ENCODE peak calls at places on chromosome 22, in six cellular contexts. C, E, W, D, H and P are unnamed samples.

GRCh38 chr22:32106930-32107329 is 52.2 kb downstream of the C22orf42 start:
- DNase-seq in E (no peak), W (peak), C (no peak), H (no peak), D (no peak), P (peak)

GRCh38 chr22:26357281-26357680 is 71.8 kb upstream of the ASPHD2 start:
- DNase-seq in C (no peak), W (no peak), H (no peak), E (no peak), D (no peak), P (no peak)

GRCh38 chr22:20013382-20013871 is 3.2 kb downstream of the ARVCF start:
- DNase-seq in E (no peak), D (peak), H (no peak), W (peak), C (no peak), P (peak)

GRCh38 chr22:46136539-46137217 is 13.6 kb upstream of the PPARA start:
- DNase-seq in W (no peak), D (peak), H (no peak), E (no peak), C (no peak), P (no peak)

GRCh38 chr22:43126506-43127165 is 16.1 kb downstream of the BIK start:
- DNase-seq in C (no peak), W (peak), E (no peak), D (peak), H (no peak), P (peak)

GRCh38 chr22:49833340-49834007 is 5.8 kb upstream of the BRD1 start:
- DNase-seq in E (no peak), C (no peak), W (peak), D (no peak), H (no peak), P (peak)

GRCh38 chr22:42473484-42474193 is 41.4 kb upstream of the NFAM1 start:
- DNase-seq in W (peak), C (no peak), D (no peak), H (no peak), E (peak), P (peak)

GRCh38 chr22:26393929-26394328 is 35.1 kb upstream of the ASPHD2 start:
- DNase-seq in E (no peak), D (no peak), C (no peak), W (no peak), H (no peak), P (no peak)

GRCh38 chr22:23925020-23925606 is 30.9 kb downstream of the MIF start:
- DNase-seq in D (no peak), E (no peak), W (no peak), H (no peak), C (no peak), P (no peak)

GRCh38 chr22:46379301-46379930 is 43.9 kb downstream of the TRMU start:
- DNase-seq in H (no peak), W (no peak), E (no peak), D (no peak), C (no peak), P (no peak)

GRCh38 chr22:43004362-43005035 is 10.4 kb downstream of the PACSIN2 start:
- DNase-seq in H (no peak), C (no peak), E (no peak), W (no peak), D (peak), P (no peak)

GRCh38 chr22:19597399-19597735 is 73.2 kb upstream of the CLDN5 start:
- DNase-seq in H (no peak), D (no peak), E (no peak), W (no peak), C (no peak), P (no peak)

GRCh38 chr22:27952091-27952490 is 33.0 kb upstream of the PITPNB start:
- DNase-seq in W (peak), D (no peak), H (no peak), C (no peak), E (no peak), P (peak)

GRCh38 chr22:22348127-22348814 is 103.7 kb downstream of the VPREB1 start:
- DNase-seq in C (no peak), D (no peak), W (peak), E (no peak), H (no peak), P (peak)

GRCh38 chr22:41003041-41003440 is 51.9 kb downstream of the RBX1 start:
- DNase-seq in W (peak), C (no peak), E (no peak), H (no peak), D (no peak), P (peak)

GRCh38 chr22:48209473-48210271 is 1447.2 kb downstream of the TBC1D22A start:
- DNase-seq in W (no peak), H (no peak), C (no peak), E (no peak), D (no peak), P (no peak)

GRCh38 chr22:45696227-45696626 is 24.6 kb downstream of the ATXN10 start:
- DNase-seq in E (no peak), H (no peak), D (no peak), W (no peak), C (no peak), P (no peak)

GRCh38 chr22:22520020-22520656 is at the start of gene ZNF280A:
- DNase-seq in W (no peak), E (no peak), H (no peak), D (peak), C (no peak), P (no peak)

GRCh38 chr22:48389916-48390315 is 1437.8 kb downstream of the BRD1 start:
- DNase-seq in W (no peak), E (no peak), C (no peak), H (no peak), D (peak), P (no peak)